ENCODE peak calls at places on chromosomes 3 and 15, in ten cellular contexts. K is tibial nerve, S is GM23248, Z is ovary, J is breast epithelium, W is neuronal stem cell, F is colonic mucosa, Q is mammary epithelial cell, D is psoas muscle, I is suprapubic skin. M is an unnamed sample.

GRCh38 chr15:68353418-68354145 is 76.0 kb downstream of the FEM1B start:
- DNase-seq in W (no peak), S (peak), Q (no peak), Z (no peak), J (no peak), K (no peak), D (no peak), I (no peak), F (no peak), M (no peak)

GRCh38 chr15:68418611-68419161 is 13.3 kb downstream of the ITGA11 start:
- DNase-seq in W (no peak), F (peak), D (no peak), K (no peak), Z (no peak), I (no peak), Q (no peak), S (peak), J (no peak), M (no peak)

GRCh38 chr3:179666436-179667035 is 13.7 kb downstream of the USP13 start:
- DNase-seq in J (no peak), F (no peak), Z (peak), K (no peak), S (peak), I (no peak), D (peak), W (no peak), Q (no peak), M (no peak)

GRCh38 chr3:107384907-107385306 is 7.7 kb downstream of the CCDC54 start:
- DNase-seq in S (no peak), K (no peak), W (no peak), Q (no peak), F (no peak), J (no peak), I (no peak), Z (no peak), D (no peak), M (no peak)

GRCh38 chr15:88487176-88487795 is 19.8 kb downstream of the MRPS11 start:
- DNase-seq in J (no peak), W (no peak), Z (no peak), Q (no peak), I (no peak), D (no peak), K (no peak), S (peak), F (no peak), M (no peak)

GRCh38 chr3:69791919-69792399 is 52.7 kb downstream of the MITF start:
- DNase-seq in W (no peak), Z (no peak), Q (peak), K (no peak), D (no peak), J (no peak), S (peak), I (no peak), F (no peak), M (no peak)

GRCh38 chr3:5186854-5187151 is 704 bp upstream of the EDEM1 start:
- DNase-seq in D (no peak), Z (no peak), Q (peak), I (no peak), K (no peak), J (no peak), S (peak), W (no peak), F (no peak), M (no peak)

GRCh38 chr3:45595364-45596154 is 1.0 kb downstream of the LIMD1 start:
- DNase-seq in W (no peak), F (peak), S (no peak), Z (no peak), K (peak), I (peak), J (no peak), Q (no peak), D (peak), M (no peak)

GRCh38 chr3:183213941-183214612 is 39.0 kb upstream of the B3GNT5 start:
- DNase-seq in S (no peak), F (no peak), Q (no peak), J (no peak), D (no peak), Z (no peak), W (no peak), K (no peak), I (no peak), M (no peak)

GRCh38 chr3:112633757-112634156 is 7.2 kb downstream of the CCDC80 start:
- DNase-seq in S (peak), Q (no peak), F (peak), J (no peak), D (no peak), W (no peak), Z (no peak), K (no peak), I (no peak), M (no peak)

GRCh38 chr15:73326157-73326556 is 42.6 kb downstream of the HCN4 start:
- DNase-seq in F (no peak), Z (no peak), W (no peak), K (no peak), D (no peak), J (no peak), Q (no peak), S (no peak), I (peak), M (no peak)

GRCh38 chr15:100030586-100031249 is 297.5 kb upstream of the LYSMD4 start:
- DNase-seq in Q (peak), S (no peak), D (no peak), W (no peak), F (no peak), I (no peak), K (no peak), J (no peak), Z (no peak), M (no peak)

GRCh38 chr3:194165619-194166018 is 29.7 kb downstream of the HES1 start:
- DNase-seq in K (no peak), Q (no peak), W (no peak), D (no peak), S (no peak), F (no peak), J (no peak), I (no peak), Z (no peak), M (no peak)

GRCh38 chr3:45988804-45989203 is 6.8 kb downstream of the FYCO1 start:
- DNase-seq in K (no peak), I (no peak), W (no peak), Z (no peak), Q (peak), F (no peak), J (no peak), S (peak), D (no peak), M (no peak)

GRCh38 chr15:43249699-43250203 is 17.0 kb downstream of the TGM5 start:
- DNase-seq in Z (no peak), Q (peak), K (no peak), W (no peak), I (no peak), D (no peak), F (no peak), S (peak), J (no peak), M (no peak)

GRCh38 chr15:77985931-77986480 is 91.5 kb downstream of the TBC1D2B start:
- DNase-seq in F (no peak), Q (no peak), D (no peak), K (no peak), Z (no peak), J (peak), W (no peak), I (peak), S (no peak), M (no peak)

GRCh38 chr15:91289324-91289723 is 189.3 kb downstream of the SV2B start:
- DNase-seq in I (no peak), W (no peak), K (no peak), S (no peak), Z (no peak), F (no peak), D (no peak), Q (no peak), J (no peak), M (no peak)

GRCh38 chr3:111874177-111874820 is 15.2 kb downstream of the PHLDB2 start:
- DNase-seq in J (no peak), D (no peak), F (no peak), Q (peak), Z (no peak), W (no peak), I (no peak), K (no peak), S (peak), M (no peak)

GRCh38 chr3:14687360-14687759 is 12.4 kb downstream of the C3orf20 start:
- DNase-seq in W (no peak), F (no peak), I (no peak), Q (no peak), Z (no peak), K (no peak), D (no peak), J (no peak), S (no peak), M (no peak)

GRCh38 chr3:183548262-183548769 is 7.2 kb downstream of the KLHL6 start:
- DNase-seq in Q (peak), K (no peak), D (no peak), Z (no peak), I (no peak), S (peak), J (no peak), F (no peak), W (peak), M (no peak)

GRCh38 chr3:169641167-169641566 is 22.3 kb downstream of the MECOM start:
- DNase-seq in S (no peak), Q (no peak), F (peak), Z (no peak), J (no peak), D (no peak), K (no peak), W (no peak), I (no peak), M (no peak)

GRCh38 chr3:126960604-126960995 is 22.3 kb upstream of the PLXNA1 start:
- DNase-seq in Z (no peak), I (peak), J (peak), Q (no peak), S (no peak), K (no peak), D (peak), F (no peak), W (no peak), M (no peak)

GRCh38 chr15:63576441-63576840 is 20.7 kb upstream of the FBXL22 start:
- DNase-seq in J (no peak), F (no peak), Z (no peak), W (no peak), Q (no peak), K (no peak), S (no peak), I (no peak), D (no peak), M (no peak)

GRCh38 chr15:28942046-28942445 is 56.3 kb downstream of the APBA2 start:
- DNase-seq in I (peak), W (no peak), Z (no peak), Q (no peak), J (no peak), D (no peak), F (no peak), S (no peak), K (no peak), M (no peak)

GRCh38 chr3:120160050-120160449 is 65.8 kb upstream of the GSK3B start:
- DNase-seq in D (peak), S (peak), K (peak), I (peak), F (peak), J (peak), Q (peak), W (no peak), Z (no peak), M (no peak)

GRCh38 chr3:50617096-50617791 is at the start of gene MAPKAPK3:
- DNase-seq in D (peak), I (peak), Z (peak), Q (no peak), K (no peak), J (no peak), W (no peak), S (peak), F (peak), M (no peak)

GRCh38 chr3:106421928-106422327 is 553.1 kb upstream of the CBLB start:
- DNase-seq in S (peak), I (no peak), W (no peak), F (no peak), K (no peak), J (no peak), Z (no peak), Q (no peak), D (no peak), M (no peak)

GRCh38 chr3:101038880-101039279 is 45.7 kb upstream of the ABI3BP start:
- DNase-seq in F (no peak), K (no peak), I (no peak), W (no peak), S (peak), Q (no peak), D (no peak), J (no peak), Z (no peak), M (no peak)

GRCh38 chr3:16808393-16809107 is 76.2 kb upstream of the PLCL2 start:
- DNase-seq in Z (no peak), W (no peak), I (no peak), J (no peak), F (no peak), D (no peak), K (no peak), S (peak), Q (no peak), M (no peak)

GRCh38 chr15:78624651-78625590 is 4.1 kb upstream of the CHRNA3 start:
- DNase-seq in W (no peak), F (no peak), I (no peak), K (no peak), J (peak), D (no peak), Z (no peak), S (no peak), Q (no peak), M (no peak)

GRCh38 chr3:12990306-12990705 is 82.9 kb downstream of the IQSEC1 start:
- DNase-seq in I (no peak), F (no peak), D (no peak), J (no peak), S (peak), Z (no peak), K (no peak), Q (peak), W (no peak), M (no peak)

GRCh38 chr3:10527295-10528016 is 22.1 kb upstream of the ATP2B2 start:
- DNase-seq in F (peak), W (no peak), I (peak), K (no peak), Q (no peak), Z (no peak), D (no peak), S (no peak), J (peak), M (no peak)

GRCh38 chr3:170751894-170752283 is 118.1 kb downstream of the RPL22L1 start:
- DNase-seq in W (no peak), J (no peak), F (no peak), S (peak), D (no peak), I (no peak), K (no peak), Z (no peak), Q (no peak), M (no peak)

GRCh38 chr3:97353176-97353575 is 411.4 kb upstream of the ARL6 start:
- DNase-seq in S (no peak), K (no peak), Z (no peak), I (no peak), J (no peak), W (no peak), F (no peak), Q (no peak), D (no peak), M (no peak)

GRCh38 chr15:60083318-60083717 is 79.2 kb downstream of the FOXB1 start:
- DNase-seq in F (no peak), S (no peak), D (no peak), I (no peak), Q (no peak), W (no peak), J (no peak), Z (no peak), K (no peak), M (no peak)

GRCh38 chr3:120512655-120513054 is 61.9 kb upstream of the FSTL1 start:
- DNase-seq in I (no peak), Q (no peak), W (no peak), J (no peak), K (no peak), S (no peak), F (no peak), D (no peak), Z (no peak), M (no peak)

GRCh38 chr15:88513195-88513594 is 33.3 kb downstream of the DET1 start:
- DNase-seq in K (no peak), S (peak), D (no peak), J (no peak), I (no peak), W (no peak), Q (peak), Z (no peak), F (no peak), M (no peak)

GRCh38 chr15:77867266-77868047 is 210.1 kb downstream of the TBC1D2B start:
- DNase-seq in J (no peak), D (peak), I (peak), F (no peak), Q (no peak), S (no peak), Z (no peak), K (no peak), W (no peak), M (no peak)

GRCh38 chr15:63420333-63420741 is 38.7 kb upstream of the CA12 start:
- DNase-seq in K (no peak), Z (no peak), I (no peak), F (no peak), S (peak), D (no peak), Q (peak), J (no peak), W (no peak), M (no peak)

GRCh38 chr3:67516496-67516895 is 137.9 kb downstream of the SUCLG2 start:
- DNase-seq in Z (no peak), W (no peak), I (no peak), Q (no peak), S (no peak), D (peak), J (no peak), K (no peak), F (no peak), M (no peak)

DNA sequence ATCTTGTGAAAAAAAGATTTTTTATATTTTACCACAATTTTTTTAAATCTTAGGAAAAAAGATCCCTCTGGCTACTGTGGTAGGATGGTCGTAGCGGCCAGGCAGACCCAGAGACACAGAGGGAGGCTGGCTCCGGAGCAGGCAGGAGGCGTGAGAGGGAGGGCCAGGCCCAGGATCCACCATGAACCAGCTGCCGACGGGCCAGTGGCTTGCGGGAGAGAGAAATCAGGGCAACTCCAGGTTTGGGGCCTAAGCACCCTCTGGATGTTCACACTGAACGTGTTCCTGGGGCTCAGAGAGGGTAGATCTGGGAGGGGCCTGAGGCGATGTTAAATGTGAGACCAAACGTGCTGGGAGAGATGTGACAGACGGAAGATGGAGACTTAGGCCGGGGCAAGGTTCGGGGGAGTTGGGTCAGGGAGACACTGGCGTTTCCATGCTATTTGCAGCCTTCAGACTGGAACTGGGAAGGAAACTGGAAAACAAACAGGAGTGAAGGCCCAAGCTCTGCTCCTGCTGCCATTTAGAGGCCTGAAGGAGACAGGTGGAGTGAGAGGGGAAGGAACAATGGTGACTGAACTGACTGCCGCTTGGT is 1.6 kb upstream of the VILL start:
- DNase-seq in W (no peak), I (peak), J (no peak), D (no peak), K (peak), S (no peak), Q (no peak), F (no peak), Z (no peak), M (no peak)
- H3K4me3 ChIP-seq in W (no peak), I (no peak), J (no peak), D (no peak), K (no peak), S (no peak), Q (no peak), F (no peak), Z (no peak), M (no peak)

GRCh38 chr3:65883614-65884013 is 155.1 kb downstream of the MAGI1 start:
- DNase-seq in D (no peak), F (peak), I (no peak), J (no peak), W (no peak), K (no peak), S (no peak), Q (no peak), Z (no peak), M (no peak)

GRCh38 chr3:65880350-65880749 is 158.4 kb downstream of the MAGI1 start:
- DNase-seq in S (no peak), K (no peak), Q (no peak), I (no peak), Z (no peak), J (no peak), F (no peak), D (no peak), W (no peak), M (no peak)

GRCh38 chr3:65879372-65879771 is 159.3 kb downstream of the MAGI1 start:
- DNase-seq in S (no peak), J (no peak), D (no peak), Z (no peak), K (no peak), Q (no peak), W (no peak), I (no peak), F (no peak), M (no peak)

GRCh38 chr3:65886376-65886775 is 152.3 kb downstream of the MAGI1 start:
- DNase-seq in I (no peak), J (no peak), F (no peak), Z (no peak), S (no peak), K (no peak), W (no peak), D (no peak), Q (no peak), M (no peak)

DNA sequence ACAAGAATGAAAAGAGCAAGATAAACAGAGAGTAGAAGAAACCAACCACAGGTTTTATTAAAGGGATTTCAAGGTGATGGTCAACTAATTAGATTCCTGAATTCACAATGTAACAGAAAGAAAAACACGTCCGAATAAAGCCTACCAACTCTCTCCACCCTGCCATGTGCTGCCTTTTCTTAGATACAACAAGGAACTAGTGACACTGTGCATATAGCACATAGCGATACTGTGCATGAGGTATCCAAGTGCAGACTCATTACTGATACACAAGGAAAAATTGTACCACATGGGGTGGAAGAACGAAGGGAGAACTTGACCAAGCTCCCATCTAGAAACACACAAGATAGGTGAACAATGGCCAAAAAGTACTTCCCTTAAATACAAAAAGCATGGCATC is 154.6 kb downstream of the MAGI1 start:
- DNase-seq in W (no peak), J (no peak), S (no peak), Q (no peak), I (no peak), Z (no peak), K (no peak), D (no peak), F (peak), M (no peak)
- H3K27ac ChIP-seq in W (no peak), J (peak), S (no peak), Q (no peak), I (no peak), Z (no peak), K (no peak), D (no peak), F (peak), M (no peak)

GRCh38 chr3:52237006-52237658 is 1.8 kb downstream of the TWF2 start:
- DNase-seq in F (no peak), I (peak), Z (no peak), S (no peak), Q (peak), D (peak), W (no peak), K (no peak), J (no peak), M (no peak)
- H3K4me3 ChIP-seq in F (peak), I (peak), Z (peak), S (peak), Q (peak), D (peak), W (no peak), K (no peak), J (peak), M (peak)

GRCh38 chr3:72594615-72595215 is 253.5 kb downstream of the SHQ1 start:
- DNase-seq in D (no peak), J (no peak), W (no peak), F (no peak), Z (no peak), K (no peak), I (no peak), Q (no peak), S (no peak), M (no peak)

GRCh38 chr3:72591522-72592421 is 256.5 kb downstream of the SHQ1 start:
- DNase-seq in I (no peak), D (no peak), Z (peak), F (peak), J (peak), W (peak), K (peak), Q (peak), S (peak), M (no peak)

GRCh38 chr3:72593881-72594397 is 254.3 kb downstream of the SHQ1 start:
- DNase-seq in S (peak), K (no peak), Z (no peak), W (no peak), F (no peak), I (no peak), D (no peak), J (no peak), Q (no peak), M (no peak)

GRCh38 chr3:72587282-72587681 is 261.0 kb downstream of the SHQ1 start:
- DNase-seq in W (no peak), D (no peak), Z (no peak), I (no peak), K (no peak), S (no peak), J (no peak), F (no peak), Q (no peak), M (no peak)

DNA sequence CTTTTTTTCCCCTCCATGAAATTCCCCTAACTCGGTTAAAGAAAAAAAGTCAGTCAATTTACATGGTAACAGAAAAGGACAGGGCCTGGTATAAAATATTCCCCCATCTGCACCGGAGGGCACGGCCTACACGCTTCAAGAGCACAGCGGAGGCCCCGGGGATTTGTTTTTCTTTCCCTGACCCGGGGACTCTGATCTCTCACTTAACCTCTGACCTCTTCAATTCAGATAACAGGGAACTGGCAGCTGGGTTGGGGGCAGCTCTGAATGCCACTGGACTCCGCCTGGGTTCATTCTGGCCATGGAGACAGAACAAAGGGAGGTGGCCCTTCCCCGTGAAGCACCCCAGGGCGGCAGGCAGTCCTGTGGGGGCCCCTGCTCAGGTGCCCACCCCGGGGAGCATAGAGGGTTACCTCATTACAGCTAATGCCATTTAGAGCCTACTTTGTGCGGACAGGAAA is 257.5 kb downstream of the SHQ1 start:
- DNase-seq in S (no peak), I (no peak), D (no peak), F (no peak), Z (no peak), W (peak), Q (no peak), J (no peak), K (no peak), M (no peak)
- H3K27ac ChIP-seq in S (peak), I (no peak), D (no peak), F (no peak), Z (no peak), W (peak), Q (no peak), J (no peak), K (peak), M (no peak)

M was measured in effector memory CD4-positive, alpha-beta T cell.